ENCODE peak calls at places on chromosomes 1 and 21, in seven cellular contexts. A is hepatocyte, U is GM23338, V is PC-3, H is astrocyte, F is mesendoderm, Z is neural progenitor cell. Q is an unnamed sample.

GRCh38 chr21:30831194-30831765 is 1.7 kb upstream of the KRTAP7-1 start:
- DNase-seq in A (peak), U (peak), V (peak), H (no peak), F (peak), Z (peak), Q (no peak)

GRCh38 chr1:110463695-110464094 is 12.7 kb downstream of the PROK1 start:
- DNase-seq in A (no peak), U (no peak), V (peak), H (peak), F (no peak), Z (no peak), Q (no peak)

GRCh38 chr1:186689907-186690306 is 9.7 kb upstream of the PTGS2 start:
- DNase-seq in A (no peak), U (no peak), V (no peak), H (no peak), F (no peak), Z (no peak), Q (no peak)

GRCh38 chr1:26352338-26352679 is 1.6 kb downstream of the CRYBG2 start:
- DNase-seq in A (no peak), U (no peak), V (no peak), H (no peak), F (no peak), Z (no peak), Q (no peak)

GRCh38 chr1:60972841-60973364 is 109.5 kb upstream of the NFIA start:
- DNase-seq in A (peak), U (no peak), V (peak), H (peak), F (peak), Z (no peak), Q (no peak)

GRCh38 chr1:161981735-161982525 is 41.7 kb downstream of the OLFML2B start:
- DNase-seq in A (no peak), U (no peak), V (no peak), H (no peak), F (no peak), Z (no peak), Q (peak)

GRCh38 chr21:41957991-41958766 is 4.4 kb upstream of the C2CD2 start:
- DNase-seq in A (peak), U (peak), V (peak), H (peak), F (peak), Z (no peak), Q (peak)

GRCh38 chr1:67552336-67552759 is 122.1 kb upstream of the SERBP1 start:
- DNase-seq in A (peak), U (peak), V (no peak), H (no peak), F (peak), Z (no peak), Q (no peak)

GRCh38 chr1:24089743-24090555 is 22.0 kb downstream of the MYOM3 start:
- DNase-seq in A (no peak), U (no peak), V (no peak), H (no peak), F (no peak), Z (no peak), Q (no peak)

GRCh38 chr1:19323987-19324664 is 12.0 kb downstream of the SLC66A1 start:
- DNase-seq in A (no peak), U (no peak), V (no peak), H (no peak), F (no peak), Z (no peak), Q (no peak)

GRCh38 chr1:119275145-119275929 is 93.2 kb upstream of the HAO2 start:
- DNase-seq in A (peak), U (peak), V (peak), H (peak), F (peak), Z (peak), Q (peak)

GRCh38 chr1:33612877-33613487 is 140.5 kb downstream of the ZSCAN20 start:
- DNase-seq in A (peak), U (peak), V (peak), H (peak), F (peak), Z (peak), Q (peak)

GRCh38 chr1:115115521-115116161 is 26.3 kb upstream of the TSPAN2 start:
- DNase-seq in A (no peak), U (no peak), V (peak), H (no peak), F (no peak), Z (no peak), Q (no peak)

DNA sequence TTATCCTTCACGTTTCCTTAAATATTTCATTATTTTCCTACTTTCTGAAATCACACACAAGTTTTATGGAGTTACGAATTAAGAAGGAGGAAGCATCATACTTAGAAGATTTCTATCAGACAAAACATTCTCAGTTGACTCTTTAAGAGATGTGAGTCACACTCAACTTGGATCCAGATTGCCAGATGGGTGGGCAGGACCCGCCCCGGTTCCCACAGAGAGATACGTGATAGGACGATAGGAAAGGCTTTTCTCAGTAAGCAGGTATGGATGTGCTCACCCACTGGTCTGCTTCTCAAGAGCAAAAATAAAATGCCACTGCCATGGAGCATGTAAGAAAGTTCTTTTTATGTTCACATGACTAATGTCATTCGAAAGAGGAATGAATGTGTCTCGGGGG is 392.6 kb downstream of the MRPL39 start:
- DNase-seq in A (no peak), U (no peak), V (no peak), H (no peak), F (no peak), Z (no peak), Q (no peak)
- H3K4me2 ChIP-seq in A (no peak), U (no peak), V (no peak), H (no peak), F (no peak), Z (no peak), Q (no peak)

DNA sequence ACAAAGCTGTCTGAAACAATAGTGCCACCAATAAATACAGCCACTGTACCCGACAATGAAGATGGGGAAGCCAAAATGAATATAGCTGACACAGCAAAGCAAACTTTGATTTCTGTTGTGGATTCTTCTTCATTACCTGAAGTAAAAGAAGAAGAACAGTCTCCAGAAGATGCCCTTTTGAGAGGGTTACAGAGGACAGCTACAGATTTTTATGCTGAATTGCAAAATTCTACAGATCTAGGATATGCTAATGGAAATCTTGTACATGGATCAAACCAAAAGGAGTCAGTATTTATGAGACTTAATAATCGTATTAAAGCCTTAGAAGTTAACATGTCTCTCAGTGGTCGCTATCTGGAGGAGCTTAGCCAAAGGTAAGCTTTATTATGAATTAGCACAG is 56.6 kb downstream of the SUCO start:
- DNase-seq in A (no peak), U (no peak), V (no peak), H (no peak), F (no peak), Z (no peak), Q (no peak)
- H3K4me2 ChIP-seq in A (no peak), U (no peak), V (peak), H (peak), F (no peak), Z (no peak), Q (no peak)

GRCh38 chr1:201614262-201615015 is 75.5 kb downstream of the NAV1 start:
- DNase-seq in A (peak), U (peak), V (no peak), H (no peak), F (peak), Z (peak), Q (no peak)
- H3K4me2 ChIP-seq in A (peak), U (peak), V (no peak), H (peak), F (peak), Z (peak), Q (peak)

GRCh38 chr21:29133241-29133640 is 2.8 kb downstream of the MAP3K7CL start:
- DNase-seq in A (no peak), U (no peak), V (no peak), H (no peak), F (peak), Z (no peak), Q (peak)
- H3K4me2 ChIP-seq in A (no peak), U (no peak), V (no peak), H (peak), F (no peak), Z (no peak), Q (no peak)

GRCh38 chr21:45386336-45386727 is 18.6 kb upstream of the COL18A1 start:
- DNase-seq in A (no peak), U (no peak), V (peak), H (no peak), F (no peak), Z (no peak), Q (no peak)
- H3K4me2 ChIP-seq in A (no peak), U (no peak), V (peak), H (peak), F (no peak), Z (no peak), Q (no peak)

DNA sequence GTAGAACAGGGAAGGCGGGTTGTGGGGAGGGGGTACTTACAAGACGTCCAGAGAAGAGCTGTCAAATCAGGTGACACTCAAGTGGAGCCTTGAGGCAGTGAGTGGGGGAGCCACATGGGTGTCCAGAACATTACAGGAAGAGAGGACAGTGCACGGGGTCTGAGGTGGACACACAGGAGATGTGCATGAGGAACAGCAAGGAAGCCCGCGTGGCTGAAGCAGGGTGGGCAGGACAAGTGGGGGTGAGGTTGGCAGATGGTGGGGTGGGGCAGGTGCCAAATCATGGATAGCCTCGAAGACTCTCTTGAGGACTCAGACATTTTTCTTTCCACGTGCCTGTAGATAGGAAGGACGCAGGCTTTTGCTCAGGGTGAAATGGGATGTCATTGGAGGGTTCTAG is 921 bp downstream of the SMPDL3B start:
- DNase-seq in A (no peak), U (no peak), V (no peak), H (no peak), F (no peak), Z (no peak), Q (no peak)
- H3K4me2 ChIP-seq in A (peak), U (peak), V (peak), H (no peak), F (no peak), Z (peak), Q (no peak)

GRCh38 chr1:10106756-10107479 is 74.2 kb downstream of the UBE4B start:
- DNase-seq in A (no peak), U (peak), V (no peak), H (no peak), F (no peak), Z (no peak), Q (no peak)
- H3K4me2 ChIP-seq in A (no peak), U (no peak), V (no peak), H (peak), F (no peak), Z (no peak), Q (no peak)